ENCODE peak calls at places on chromosomes 1 and 21, in eight cellular contexts. W is cardiac muscle cell, Y is tibial artery, X is IMR-90, K is colonic mucosa, Q is esophagus squamous epithelium, U is K562, V is kidney. F is an unnamed sample. For H3K36me3 and H3K4me1, the result is how much of the 10 kb centered on the place peaks cover.

GRCh38 chr1:227731241-227731677 is 3.8 kb downstream of the JMJD4 start:
- DNase-seq in W (no peak), Y (peak), X (no peak), K (peak), Q (no peak), U (no peak), V (no peak), F (no peak)

GRCh38 chr1:220887868-220888664 is 8.8 kb downstream of the HLX start:
- DNase-seq in W (no peak), Y (no peak), X (no peak), K (no peak), Q (no peak), U (no peak), V (peak), F (no peak)

GRCh38 chr1:44655609-44656008 is 18.7 kb downstream of the TMEM53 start:
- DNase-seq in W (peak), Y (no peak), X (no peak), K (no peak), Q (no peak), U (peak), V (no peak), F (no peak)

GRCh38 chr1:236400061-236400638 is 6.1 kb downstream of the EDARADD start:
- DNase-seq in W (peak), Y (no peak), X (no peak), K (no peak), Q (no peak), U (no peak), V (no peak), F (no peak)

GRCh38 chr1:119781434-119782210 is 12.9 kb upstream of the HMGCS2 start:
- DNase-seq in W (no peak), Y (no peak), X (no peak), K (no peak), Q (no peak), U (no peak), V (no peak), F (no peak)

GRCh38 chr1:8228253-8228652 is 89.7 kb upstream of the SLC45A1 start:
- DNase-seq in W (no peak), Y (no peak), X (no peak), K (no peak), Q (no peak), U (no peak), V (no peak), F (no peak)

GRCh38 chr21:42858185-42858847 is 21.0 kb downstream of the WDR4 start:
- DNase-seq in W (no peak), Y (no peak), X (no peak), K (no peak), Q (no peak), U (no peak), V (peak), F (no peak)

GRCh38 chr21:29342394-29342957 is 43.8 kb downstream of the BACH1 start:
- DNase-seq in W (no peak), Y (peak), X (peak), K (no peak), Q (no peak), U (no peak), V (no peak), F (peak)

GRCh38 chr1:207088161-207088560 is 499 bp upstream of the C4BPB start:
- DNase-seq in W (no peak), Y (no peak), X (no peak), K (no peak), Q (no peak), U (no peak), V (no peak), F (no peak)

GRCh38 chr1:46342084-46342656 is 1.6 kb downstream of the NSUN4 start:
- DNase-seq in W (no peak), Y (no peak), X (peak), K (no peak), Q (no peak), U (peak), V (no peak), F (no peak)

GRCh38 chr1:231828182-231828920 is 201.8 kb downstream of the DISC1 start:
- DNase-seq in W (peak), Y (no peak), X (peak), K (no peak), Q (no peak), U (no peak), V (no peak), F (no peak)

GRCh38 chr1:8343464-8344001 is 25.6 kb downstream of the SLC45A1 start:
- DNase-seq in W (no peak), Y (peak), X (peak), K (peak), Q (no peak), U (no peak), V (peak), F (no peak)

GRCh38 chr1:157960773-157961172 is 32.7 kb upstream of the KIRREL1 start:
- DNase-seq in W (no peak), Y (no peak), X (no peak), K (no peak), Q (no peak), U (no peak), V (no peak), F (no peak)

GRCh38 chr21:25878334-25878733 is 143.6 kb downstream of the GABPA start:
- DNase-seq in W (no peak), Y (no peak), X (peak), K (no peak), Q (no peak), U (no peak), V (no peak), F (no peak)

GRCh38 chr1:31266547-31266946 is 26.9 kb upstream of the NKAIN1 start:
- DNase-seq in W (no peak), Y (no peak), X (peak), K (no peak), Q (no peak), U (no peak), V (no peak), F (no peak)

GRCh38 chr1:31273619-31274018 is 23.0 kb downstream of the SNRNP40 start:
- DNase-seq in W (no peak), Y (no peak), X (no peak), K (no peak), Q (no peak), U (no peak), V (no peak), F (no peak)

DNA sequence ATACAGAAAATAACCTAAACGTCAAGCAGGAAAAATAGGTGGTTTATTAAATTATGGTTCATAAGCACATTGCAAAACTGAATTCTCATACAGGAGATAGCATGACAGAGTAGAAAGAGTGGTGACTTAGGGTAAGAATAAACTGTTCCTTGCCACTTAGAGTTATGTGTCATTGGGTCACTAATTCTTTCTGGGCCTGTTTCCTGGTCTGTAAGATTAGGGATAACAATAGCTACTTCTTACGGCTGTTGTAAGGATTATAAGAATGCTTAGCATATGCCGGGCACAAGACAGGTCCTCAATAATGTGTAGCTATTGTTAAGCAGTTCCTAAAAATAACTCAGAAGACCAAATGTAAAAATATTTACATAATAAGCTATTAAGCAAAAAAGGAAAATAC is 24.2 kb downstream of the SNRNP40 start:
- DNase-seq in W (no peak), Y (no peak), X (no peak), K (no peak), Q (no peak), U (no peak), V (no peak), F (no peak)
- H3K36me3 ChIP-seq in W (under half), Y (under half), X (under half), K (under half), Q (under half), U (half or more), V (under half), F (under half)

GRCh38 chr1:230770317-230770716 is 23.1 kb downstream of the CAPN9 start:
- DNase-seq in W (no peak), Y (no peak), X (no peak), K (no peak), Q (no peak), U (no peak), V (no peak), F (no peak)
- TF ChIP-seq CTCF in W (no peak), Y (no peak), X (no peak), K (no peak), Q (no peak), U (no peak), V (no peak), F (no peak)

GRCh38 chr1:234691567-234691966 is 81.6 kb upstream of the IRF2BP2 start:
- DNase-seq in W (no peak), Y (no peak), X (peak), K (no peak), Q (no peak), U (peak), V (no peak), F (no peak)
- H3K4me1 ChIP-seq in W (under half), Y (under half), X (under half), K (under half), Q (under half), U (under half), V (under half), F (under half)

DNA sequence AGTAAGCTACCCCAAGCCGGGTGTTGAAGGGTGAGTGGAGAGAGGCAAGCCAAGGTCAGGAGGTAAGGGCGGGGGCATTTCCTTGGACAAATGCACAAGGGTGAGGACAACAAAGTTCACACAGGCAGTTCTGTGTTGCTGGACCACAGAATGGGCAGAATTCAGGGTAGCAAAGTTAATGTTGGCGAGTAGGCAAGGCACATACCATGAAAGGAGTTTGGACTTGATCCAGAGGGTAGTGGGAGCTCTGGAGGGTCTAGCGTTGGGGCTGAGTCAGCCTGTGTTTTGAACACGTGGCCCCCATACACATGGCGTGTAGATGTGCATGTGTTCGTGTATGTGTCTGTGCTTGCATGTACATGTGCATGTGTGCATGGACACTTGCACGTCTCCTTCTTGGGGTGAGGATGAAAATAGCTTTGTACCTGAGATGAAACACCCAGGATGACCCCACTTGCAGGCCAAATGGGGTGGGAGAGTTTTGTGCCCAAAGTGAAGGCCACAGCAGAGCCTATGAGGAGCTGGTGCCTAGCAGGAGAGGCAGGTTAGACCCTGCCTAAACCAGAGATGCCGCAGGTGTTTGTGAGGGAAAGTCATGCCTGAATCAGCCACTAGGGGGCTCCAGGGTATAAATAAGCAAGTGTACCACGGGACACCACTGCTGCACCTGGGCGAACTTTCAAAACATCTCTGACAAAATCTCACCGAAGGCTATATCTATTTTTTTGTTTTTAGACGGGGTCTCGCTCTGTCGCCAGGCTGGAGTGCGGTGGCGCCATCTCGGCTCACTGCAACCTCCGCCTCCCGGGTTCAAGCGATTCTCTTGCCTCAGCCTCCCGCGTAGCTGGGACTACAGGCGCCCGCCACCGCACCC is 21.8 kb downstream of the SLC27A3 start:
- DNase-seq in W (peak), Y (peak), X (peak), K (peak), Q (no peak), U (peak), V (no peak), F (peak)
- H3K36me3 ChIP-seq in W (under half), Y (under half), X (under half), K (under half), Q (under half), U (under half), V (under half), F (under half)

GRCh38 chr1:50271968-50272578 is 151.2 kb downstream of the DMRTA2 start:
- DNase-seq in W (peak), Y (no peak), X (no peak), K (peak), Q (no peak), U (peak), V (no peak), F (no peak)

GRCh38 chr1:50275564-50275963 is 147.7 kb downstream of the DMRTA2 start:
- DNase-seq in W (no peak), Y (no peak), X (no peak), K (no peak), Q (no peak), U (no peak), V (no peak), F (no peak)

GRCh38 chr1:50271337-50271736 is 151.9 kb downstream of the DMRTA2 start:
- DNase-seq in W (no peak), Y (no peak), X (no peak), K (no peak), Q (no peak), U (no peak), V (no peak), F (no peak)

GRCh38 chr1:50270926-50271325 is 152.3 kb downstream of the DMRTA2 start:
- DNase-seq in W (no peak), Y (no peak), X (no peak), K (no peak), Q (no peak), U (no peak), V (no peak), F (no peak)

DNA sequence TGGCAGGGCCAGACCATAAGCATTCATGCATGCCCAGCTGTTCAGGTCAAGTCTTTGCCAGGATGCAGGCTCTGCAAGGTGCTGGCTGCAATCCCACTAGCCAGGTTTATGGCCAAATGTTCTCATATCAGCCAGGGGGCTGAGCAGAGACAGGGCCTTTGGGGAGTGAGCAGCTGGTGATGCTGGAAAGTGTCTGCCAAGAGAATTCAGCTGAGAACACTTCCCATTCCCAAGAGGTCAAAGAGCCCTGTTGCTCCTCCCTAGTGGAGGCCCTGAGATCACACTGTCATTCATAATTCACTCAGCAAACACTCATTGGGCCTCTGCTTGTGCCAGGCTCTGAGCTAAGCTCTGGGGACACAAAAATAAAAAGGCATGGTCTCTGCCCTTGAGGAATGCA is 150.3 kb downstream of the DMRTA2 start:
- DNase-seq in W (no peak), Y (no peak), X (no peak), K (no peak), Q (no peak), U (no peak), V (no peak), F (no peak)
- TF ChIP-seq CTCF in W (no peak), Y (no peak), X (no peak), K (no peak), Q (no peak), U (no peak), V (no peak), F (no peak)